ENCODE peak calls at places on chromosomes 3 and 15, in eight cellular contexts. E, B, A, Q, K, T, Z and X are unnamed samples.
A peak's percentile ranks its signal among the peaks of the same experiment; 100 is the strongest.

GRCh38 chr3:149468504-149469212 is 5.8 kb upstream of the TM4SF4 start:
- DNase-seq in E (no peak), B (no peak), A (no peak), Q (no peak), K (no peak), T (no peak), Z (no peak), X (no peak)

GRCh38 chr15:35784745-35785144 is 238.8 kb upstream of the DPH6 start:
- DNase-seq in E (no peak), B (no peak), A (no peak), Q (no peak), K (no peak), T (no peak), Z (no peak), X (no peak)

GRCh38 chr3:195461518-195462307 is 18.9 kb upstream of the ACAP2 start:
- DNase-seq in E (peak; percentile 51), B (no peak), A (no peak), Q (no peak), K (no peak), T (no peak), Z (no peak), X (peak; percentile 14)

GRCh38 chr3:65979152-65979551 is 59.6 kb downstream of the MAGI1 start:
- DNase-seq in E (no peak), B (peak; percentile 19), A (no peak), Q (peak; percentile 80), K (no peak), T (no peak), Z (no peak), X (no peak)

GRCh38 chr15:48636511-48636910 is 9.0 kb downstream of the FBN1 start:
- DNase-seq in E (no peak), B (no peak), A (no peak), Q (no peak), K (no peak), T (no peak), Z (no peak), X (peak; percentile 87)

GRCh38 chr15:40342421-40343313 is 1.9 kb upstream of the CCDC9B start:
- DNase-seq in E (no peak), B (no peak), A (peak; percentile 77), Q (peak; percentile 85), K (no peak), T (no peak), Z (no peak), X (no peak)

GRCh38 chr3:47002490-47003410 is 23.3 kb downstream of the NBEAL2 start:
- DNase-seq in E (no peak), B (no peak), A (no peak), Q (no peak), K (no peak), T (no peak), Z (no peak), X (no peak)

GRCh38 chr3:194009019-194009418 is 126.9 kb upstream of the HES1 start:
- DNase-seq in E (no peak), B (no peak), A (no peak), Q (no peak), K (no peak), T (no peak), Z (no peak), X (no peak)

GRCh38 chr3:58524326-58524888 is 12.6 kb downstream of the ACOX2 start:
- DNase-seq in E (no peak), B (no peak), A (no peak), Q (no peak), K (no peak), T (no peak), Z (no peak), X (no peak)

GRCh38 chr3:187186801-187187421 is 10.4 kb upstream of the RTP1 start:
- DNase-seq in E (peak; percentile 22), B (peak; percentile 61), A (no peak), Q (peak; percentile 94), K (no peak), T (no peak), Z (no peak), X (peak; percentile 47)

GRCh38 chr3:50320853-50321145 is 1.7 kb downstream of the HYAL2 start:
- DNase-seq in E (no peak), B (no peak), A (no peak), Q (no peak), K (no peak), T (no peak), Z (no peak), X (no peak)

GRCh38 chr3:98108162-98108561 is 21.2 kb downstream of the OR5AC2 start:
- DNase-seq in E (no peak), B (no peak), A (no peak), Q (no peak), K (no peak), T (no peak), Z (no peak), X (no peak)

GRCh38 chr15:66108483-66109270 is 144.9 kb downstream of the MEGF11 start:
- DNase-seq in E (no peak), B (no peak), A (no peak), Q (no peak), K (no peak), T (no peak), Z (no peak), X (no peak)

GRCh38 chr15:52551762-52552161 is 17.1 kb downstream of the ARPP19 start:
- DNase-seq in E (no peak), B (no peak), A (no peak), Q (no peak), K (no peak), T (no peak), Z (no peak), X (no peak)

GRCh38 chr3:34419801-34420200 is 621.4 kb downstream of the PDCD6IP start:
- DNase-seq in E (no peak), B (no peak), A (no peak), Q (no peak), K (no peak), T (no peak), Z (no peak), X (no peak)

GRCh38 chr3:131812433-131812832 is 222.4 kb downstream of the CPNE4 start:
- DNase-seq in E (no peak), B (no peak), A (peak; percentile 14), Q (no peak), K (no peak), T (no peak), Z (no peak), X (no peak)

GRCh38 chr3:35946121-35946856 is 307.0 kb downstream of the ARPP21 start:
- DNase-seq in E (no peak), B (no peak), A (no peak), Q (peak; percentile 28), K (no peak), T (no peak), Z (no peak), X (no peak)

GRCh38 chr3:120177907-120178306 is 83.7 kb upstream of the GSK3B start:
- DNase-seq in E (no peak), B (no peak), A (no peak), Q (no peak), K (no peak), T (no peak), Z (no peak), X (no peak)

GRCh38 chr3:7015683-7016440 is 154.9 kb downstream of the GRM7 start:
- DNase-seq in E (no peak), B (no peak), A (peak; percentile 0), Q (no peak), K (no peak), T (no peak), Z (no peak), X (no peak)

GRCh38 chr3:63167113-63167512 is 111.0 kb upstream of the SYNPR start:
- DNase-seq in E (no peak), B (no peak), A (no peak), Q (no peak), K (no peak), T (no peak), Z (no peak), X (no peak)

GRCh38 chr3:169149349-169149890 is 514.1 kb downstream of the MECOM start:
- DNase-seq in E (peak; percentile 88), B (peak; percentile 34), A (peak; percentile 85), Q (peak; percentile 80), K (peak; percentile 50), T (peak; percentile 35), Z (peak; percentile 32), X (peak; percentile 75)
- H3K27me3 ChIP-seq in E (no peaks in the 10 kb centered on the region), B (no peaks in the 10 kb centered on the region), A (peaks cover 41% of the 10 kb centered on the region), Q (no peaks in the 10 kb centered on the region), K (peaks cover 32% of the 10 kb centered on the region), T (peaks cover 29% of the 10 kb centered on the region), Z (peaks cover 22% of the 10 kb centered on the region), X (no peaks in the 10 kb centered on the region)

GRCh38 chr15:42151736-42152135 is 4.7 kb downstream of the PLA2G4F start:
- DNase-seq in E (no peak), B (no peak), A (no peak), Q (no peak), K (no peak), T (no peak), Z (no peak), X (no peak)
- H3K27ac ChIP-seq in E (no peak overlapping the region), B (peak overlapping the region; percentile 22), A (no peak overlapping the region), Q (no peak overlapping the region), K (no peak overlapping the region), T (no peak overlapping the region), Z (no peak overlapping the region), X (no peak overlapping the region)

GRCh38 chr3:128367726-128368125 is 99.0 kb downstream of the DNAJB8 start:
- DNase-seq in E (no peak), B (no peak), A (no peak), Q (peak; percentile 14), K (no peak), T (no peak), Z (no peak), X (no peak)

GRCh38 chr3:128367221-128367620 is 99.5 kb downstream of the DNAJB8 start:
- DNase-seq in E (no peak), B (no peak), A (no peak), Q (no peak), K (no peak), T (no peak), Z (no peak), X (no peak)

GRCh38 chr3:128369106-128369708 is 97.5 kb downstream of the DNAJB8 start:
- DNase-seq in E (no peak), B (no peak), A (no peak), Q (no peak), K (no peak), T (no peak), Z (no peak), X (no peak)

GRCh38 chr3:128369881-128370642 is 96.6 kb downstream of the DNAJB8 start:
- DNase-seq in E (no peak), B (no peak), A (no peak), Q (no peak), K (no peak), T (no peak), Z (no peak), X (no peak)

DNA sequence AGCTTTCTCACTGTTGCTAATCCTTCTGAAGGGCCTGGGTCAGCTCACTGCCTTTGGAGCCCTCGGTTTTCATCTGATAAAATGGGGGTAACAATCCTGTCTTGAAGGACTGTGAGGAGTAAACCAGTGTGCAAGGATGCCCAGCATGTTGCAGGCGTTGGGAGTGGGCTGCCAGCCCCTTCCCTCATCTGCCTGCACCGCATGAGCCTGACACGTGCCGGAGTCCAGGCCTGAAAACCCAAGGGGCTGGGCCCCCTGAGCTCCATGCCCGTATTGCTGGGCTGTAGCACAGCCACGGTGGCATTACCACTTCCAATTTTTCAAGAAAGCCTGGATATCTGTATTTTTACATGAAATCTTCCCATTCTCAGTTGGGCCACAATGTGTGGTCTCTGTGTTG is 98.1 kb downstream of the DNAJB8 start:
- DNase-seq in E (no peak), B (no peak), A (no peak), Q (no peak), K (no peak), T (no peak), Z (no peak), X (no peak)
- H3K4me1 ChIP-seq in E (no peaks in the 10 kb centered on the region), B (no peaks in the 10 kb centered on the region), A (no peaks in the 10 kb centered on the region), Q (no peaks in the 10 kb centered on the region), K (no peaks in the 10 kb centered on the region), T (no peaks in the 10 kb centered on the region), Z (no peaks in the 10 kb centered on the region), X (peaks cover 8% of the 10 kb centered on the region)

GRCh38 chr3:110198717-110199587 is 861.6 kb upstream of the DPPA4 start:
- DNase-seq in E (no peak), B (no peak), A (no peak), Q (no peak), K (no peak), T (no peak), Z (no peak), X (no peak)

GRCh38 chr3:110193114-110193513 is 855.8 kb upstream of the DPPA4 start:
- DNase-seq in E (no peak), B (no peak), A (no peak), Q (no peak), K (no peak), T (no peak), Z (no peak), X (no peak)
- H3K27me3 ChIP-seq in E (no peaks in the 10 kb centered on the region), B (no peaks in the 10 kb centered on the region), A (no peaks in the 10 kb centered on the region), Q (no peaks in the 10 kb centered on the region), K (no peaks in the 10 kb centered on the region), T (no peaks in the 10 kb centered on the region), Z (no peaks in the 10 kb centered on the region), X (no peaks in the 10 kb centered on the region)